ENCODE peak calls at places on chromosomes 11 and 22, in seven cellular contexts. R is T-helper 2 cell; O is neural crest cell; K is T-helper 1 cell; D is thoracic aorta; N is Peyer's patch; G is stimulated activated CD4-positive, alpha-beta T cell treated with anti-CD3 and anti-CD28 coated beads, Interleukin-12 subunit alpha, Interleukin-12 subunit beta, amount 100 ng/mL, for 4 hours. T is an unnamed sample.

GRCh38 chr11:122509091-122509490 is 146.4 kb upstream of the UBASH3B start:
- DNase-seq in R (no peak), G (no peak), N (no peak), K (no peak), O (no peak), D (no peak), T (no peak)

GRCh38 chr11:120597250-120597649 is 85.7 kb downstream of the GRIK4 start:
- DNase-seq in O (no peak), N (peak), R (no peak), K (no peak), G (no peak), D (no peak), T (no peak)

GRCh38 chr11:32469791-32470190 is 34.5 kb upstream of the WT1 start:
- DNase-seq in O (no peak), R (no peak), K (no peak), G (no peak), D (no peak), N (no peak), T (no peak)

GRCh38 chr11:114340311-114341131 is 44.3 kb downstream of the NNMT start:
- DNase-seq in N (peak), D (no peak), R (no peak), O (peak), G (peak), K (peak), T (peak)

GRCh38 chr11:69285091-69285490 is 8.9 kb upstream of the MYEOV start:
- DNase-seq in O (no peak), G (no peak), R (no peak), K (no peak), D (no peak), N (no peak), T (no peak)

GRCh38 chr11:76115555-76115954 is 90.7 kb downstream of the WNT11 start:
- DNase-seq in G (no peak), K (no peak), D (no peak), O (no peak), R (no peak), N (no peak), T (no peak)

GRCh38 chr22:41899992-41900651 is 14.8 kb downstream of the SHISA8 start:
- DNase-seq in N (no peak), R (no peak), G (no peak), K (no peak), D (no peak), O (no peak), T (no peak)

GRCh38 chr11:100999756-101000155 is 129.9 kb downstream of the PGR start:
- DNase-seq in N (no peak), D (no peak), K (no peak), O (no peak), R (no peak), G (no peak), T (no peak)

GRCh38 chr11:102260241-102260640 is 57.0 kb upstream of the BIRC3 start:
- DNase-seq in D (no peak), K (no peak), R (no peak), N (no peak), O (no peak), G (no peak), T (no peak)

GRCh38 chr11:61054927-61055562 is 47.2 kb upstream of the CD5 start:
- DNase-seq in G (no peak), R (no peak), K (peak), O (no peak), D (no peak), N (no peak), T (no peak)

GRCh38 chr11:75388386-75389275 is 10.7 kb upstream of the RPS3 start:
- DNase-seq in R (no peak), K (peak), D (peak), G (peak), N (peak), O (peak), T (peak)

GRCh38 chr11:91773090-91773489 is 451.5 kb upstream of the FAT3 start:
- DNase-seq in K (no peak), R (no peak), G (no peak), O (no peak), D (no peak), N (no peak), T (no peak)

GRCh38 chr11:21229224-21229623 is 559.8 kb downstream of the NELL1 start:
- DNase-seq in O (no peak), G (no peak), R (no peak), N (no peak), D (no peak), K (no peak), T (no peak)

GRCh38 chr11:121464352-121464946 is 11.7 kb upstream of the SORL1-AS1 start:
- DNase-seq in O (no peak), R (peak), K (peak), D (no peak), N (no peak), G (peak), T (no peak)

GRCh38 chr22:49582171-49582570 is 245.5 kb downstream of the BRD1 start:
- DNase-seq in D (no peak), R (no peak), G (no peak), K (no peak), O (peak), N (no peak), T (no peak)

GRCh38 chr22:48782817-48783511 is 1044.7 kb downstream of the BRD1 start:
- DNase-seq in G (no peak), D (no peak), N (no peak), O (peak), K (no peak), R (no peak), T (no peak)

GRCh38 chr11:33699515-33700424 is 856 bp downstream of the C11orf91 start:
- DNase-seq in K (no peak), O (peak), R (no peak), N (no peak), G (no peak), D (no peak), T (no peak)

GRCh38 chr11:85423331-85423730 is 203.8 kb downstream of the DLG2 start:
- DNase-seq in N (no peak), O (no peak), R (no peak), G (no peak), D (no peak), K (no peak), T (no peak)

T was measured in NCI-H2227 treated with DMSO at 0.1 percent for 48 hours.